ENCODE peak calls at places on chromosome 10, in ten cellular contexts. One of them, this sample, is unnamed.

GRCh38 chr10:127462643-127463295 is 86.3 kb upstream of the NPS start:
- DNase-seq in stomach: no peak
- DNase-seq in A549: no peak
- DNase-seq in colonic mucosa: peak; percentile 29
- DNase-seq in GM23338: no peak
- DNase-seq in pancreas: no peak
- DNase-seq in uterus: no peak
- DNase-seq in tibial artery: no peak
- DNase-seq in HCT116: no peak
- DNase-seq in Peyer's patch: no peak
- DNase-seq in this sample: no peak

GRCh38 chr10:102919992-102920736 is 2.1 kb downstream of the CNNM2 start:
- DNase-seq in HCT116: no peak
- DNase-seq in pancreas: no peak
- DNase-seq in A549: no peak
- DNase-seq in Peyer's patch: no peak
- DNase-seq in GM23338: peak; percentile 87
- DNase-seq in colonic mucosa: no peak
- DNase-seq in uterus: no peak
- DNase-seq in stomach: no peak
- DNase-seq in tibial artery: no peak
- DNase-seq in this sample: no peak

GRCh38 chr10:103021150-103021896 is 103.2 kb downstream of the CNNM2 start:
- DNase-seq in Peyer's patch: no peak
- DNase-seq in colonic mucosa: no peak
- DNase-seq in stomach: no peak
- DNase-seq in HCT116: no peak
- DNase-seq in tibial artery: no peak
- DNase-seq in GM23338: peak; percentile 70
- DNase-seq in A549: no peak
- DNase-seq in pancreas: no peak
- DNase-seq in uterus: no peak
- DNase-seq in this sample: no peak

GRCh38 chr10:23516530-23516929 is 77.7 kb downstream of the OTUD1 start:
- DNase-seq in GM23338: peak; percentile 71
- DNase-seq in A549: no peak
- DNase-seq in uterus: no peak
- DNase-seq in Peyer's patch: no peak
- DNase-seq in stomach: no peak
- DNase-seq in tibial artery: no peak
- DNase-seq in colonic mucosa: no peak
- DNase-seq in HCT116: no peak
- DNase-seq in pancreas: no peak
- DNase-seq in this sample: no peak

GRCh38 chr10:103917326-103918052 is 495 bp downstream of the STN1 start:
- DNase-seq in A549: peak; percentile 42
- DNase-seq in stomach: peak; percentile 53
- DNase-seq in Peyer's patch: no peak
- DNase-seq in pancreas: peak; percentile 70
- DNase-seq in uterus: peak; percentile 54
- DNase-seq in HCT116: no peak
- DNase-seq in colonic mucosa: peak; percentile 71
- DNase-seq in GM23338: peak; percentile 65
- DNase-seq in tibial artery: peak; percentile 48
- DNase-seq in this sample: no peak

GRCh38 chr10:113021268-113022028 is 71.4 kb downstream of the TCF7L2 start:
- DNase-seq in pancreas: no peak
- DNase-seq in colonic mucosa: no peak
- DNase-seq in tibial artery: peak; percentile 44
- DNase-seq in stomach: peak; percentile 74
- DNase-seq in uterus: no peak
- DNase-seq in HCT116: no peak
- DNase-seq in Peyer's patch: no peak
- DNase-seq in GM23338: no peak
- DNase-seq in A549: no peak
- DNase-seq in this sample: no peak

GRCh38 chr10:132266594-132267161 is 41.1 kb downstream of the STK32C start:
- DNase-seq in uterus: no peak
- DNase-seq in HCT116: no peak
- DNase-seq in GM23338: no peak
- DNase-seq in stomach: no peak
- DNase-seq in pancreas: peak; percentile 49
- DNase-seq in tibial artery: no peak
- DNase-seq in colonic mucosa: no peak
- DNase-seq in A549: no peak
- DNase-seq in Peyer's patch: no peak
- DNase-seq in this sample: no peak

GRCh38 chr10:102835007-102835482 is 2.2 kb downstream of the CYP17A1 start:
- DNase-seq in uterus: peak; percentile 80
- DNase-seq in colonic mucosa: peak; percentile 80
- DNase-seq in stomach: peak; percentile 82
- DNase-seq in Peyer's patch: peak; percentile 72
- DNase-seq in A549: peak; percentile 84
- DNase-seq in pancreas: peak; percentile 77
- DNase-seq in GM23338: peak; percentile 96
- DNase-seq in tibial artery: peak; percentile 56
- DNase-seq in HCT116: peak; percentile 77
- DNase-seq in this sample: peak; percentile 59

GRCh38 chr10:96259884-96260511 is 11.4 kb downstream of the BLNK start:
- DNase-seq in GM23338: no peak
- DNase-seq in HCT116: no peak
- DNase-seq in uterus: no peak
- DNase-seq in stomach: no peak
- DNase-seq in tibial artery: no peak
- DNase-seq in pancreas: no peak
- DNase-seq in colonic mucosa: peak; percentile 59
- DNase-seq in Peyer's patch: no peak
- DNase-seq in A549: no peak
- DNase-seq in this sample: no peak

GRCh38 chr10:29820890-29821398 is 186.2 kb upstream of the SVIL start:
- DNase-seq in colonic mucosa: no peak
- DNase-seq in A549: no peak
- DNase-seq in HCT116: no peak
- DNase-seq in tibial artery: peak; percentile 53
- DNase-seq in GM23338: no peak
- DNase-seq in stomach: no peak
- DNase-seq in uterus: peak; percentile 83
- DNase-seq in Peyer's patch: no peak
- DNase-seq in pancreas: no peak
- DNase-seq in this sample: no peak

GRCh38 chr10:12434277-12434676 is 84.9 kb downstream of the CAMK1D start:
- DNase-seq in pancreas: no peak
- DNase-seq in GM23338: no peak
- DNase-seq in A549: no peak
- DNase-seq in tibial artery: no peak
- DNase-seq in HCT116: no peak
- DNase-seq in Peyer's patch: no peak
- DNase-seq in stomach: no peak
- DNase-seq in colonic mucosa: no peak
- DNase-seq in uterus: no peak
- DNase-seq in this sample: no peak

GRCh38 chr10:22148956-22149355 is 68.9 kb downstream of the EBLN1 start:
- DNase-seq in GM23338: no peak
- DNase-seq in uterus: no peak
- DNase-seq in A549: no peak
- DNase-seq in HCT116: no peak
- DNase-seq in Peyer's patch: no peak
- DNase-seq in pancreas: no peak
- DNase-seq in stomach: no peak
- DNase-seq in colonic mucosa: no peak
- DNase-seq in tibial artery: no peak
- DNase-seq in this sample: no peak

GRCh38 chr10:16735626-16736025 is 81.6 kb downstream of the RSU1 start:
- DNase-seq in A549: no peak
- DNase-seq in uterus: no peak
- DNase-seq in colonic mucosa: no peak
- DNase-seq in tibial artery: no peak
- DNase-seq in stomach: no peak
- DNase-seq in HCT116: no peak
- DNase-seq in Peyer's patch: no peak
- DNase-seq in pancreas: no peak
- DNase-seq in GM23338: no peak
- DNase-seq in this sample: no peak

GRCh38 chr10:89165923-89166322 is 41.2 kb downstream of the CH25H start:
- DNase-seq in A549: no peak
- DNase-seq in uterus: no peak
- DNase-seq in stomach: no peak
- DNase-seq in Peyer's patch: no peak
- DNase-seq in colonic mucosa: no peak
- DNase-seq in pancreas: no peak
- DNase-seq in HCT116: no peak
- DNase-seq in tibial artery: no peak
- DNase-seq in GM23338: no peak
- DNase-seq in this sample: no peak

GRCh38 chr10:33507662-33508425 is 173.4 kb upstream of the NRP1 start:
- DNase-seq in pancreas: no peak
- DNase-seq in tibial artery: no peak
- DNase-seq in Peyer's patch: no peak
- DNase-seq in colonic mucosa: no peak
- DNase-seq in A549: no peak
- DNase-seq in stomach: no peak
- DNase-seq in uterus: no peak
- DNase-seq in HCT116: no peak
- DNase-seq in GM23338: no peak
- DNase-seq in this sample: no peak
- H3K27ac ChIP-seq in pancreas: peak overlapping the region; percentile 68
- H3K27ac ChIP-seq in tibial artery: no peak overlapping the region
- H3K27ac ChIP-seq in Peyer's patch: no peak overlapping the region
- H3K27ac ChIP-seq in colonic mucosa: no peak overlapping the region
- H3K27ac ChIP-seq in A549: peak overlapping the region; percentile 73
- H3K27ac ChIP-seq in stomach: no peak overlapping the region
- H3K27ac ChIP-seq in uterus: no peak overlapping the region
- H3K27ac ChIP-seq in HCT116: no peak overlapping the region
- H3K27ac ChIP-seq in GM23338: no peak overlapping the region
- H3K27ac ChIP-seq in this sample: peak overlapping the region; percentile 41

DNA sequence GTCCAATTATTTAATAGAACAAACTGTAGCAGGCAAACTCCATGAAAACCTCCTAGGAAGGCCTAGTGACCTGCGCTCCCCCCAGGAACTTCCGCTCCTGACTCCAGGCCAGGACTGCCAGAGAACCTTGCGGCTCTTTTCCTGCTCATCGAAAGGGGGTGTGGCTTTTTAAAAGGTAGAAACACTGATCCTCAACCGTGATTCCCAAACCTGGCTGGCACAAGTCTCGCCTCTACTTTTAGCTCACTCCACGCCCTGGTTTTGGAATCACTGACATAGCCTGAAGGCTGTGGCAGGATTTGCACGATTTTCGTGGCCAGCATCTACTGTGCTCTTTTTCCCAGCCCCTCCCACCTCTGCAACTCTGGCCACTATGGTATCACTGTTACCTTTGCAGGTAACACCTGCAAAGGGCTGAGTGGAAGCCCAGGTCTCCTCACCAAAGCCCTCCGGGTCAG is 43.3 kb downstream of the MYOF start:
- DNase-seq in GM23338: peak; percentile 95
- DNase-seq in HCT116: peak; percentile 82
- DNase-seq in uterus: peak; percentile 61
- DNase-seq in stomach: peak; percentile 62
- DNase-seq in Peyer's patch: no peak
- DNase-seq in A549: no peak
- DNase-seq in pancreas: no peak
- DNase-seq in tibial artery: no peak
- DNase-seq in colonic mucosa: peak; percentile 74
- DNase-seq in this sample: no peak
- H3K4me3 ChIP-seq in GM23338: peak overlapping the region; percentile 45
- H3K4me3 ChIP-seq in HCT116: peak overlapping the region; percentile 18
- H3K4me3 ChIP-seq in uterus: no peak overlapping the region
- H3K4me3 ChIP-seq in stomach: no peak overlapping the region
- H3K4me3 ChIP-seq in Peyer's patch: no peak overlapping the region
- H3K4me3 ChIP-seq in A549: no peak overlapping the region
- H3K4me3 ChIP-seq in pancreas: no peak overlapping the region
- H3K4me3 ChIP-seq in tibial artery: no peak overlapping the region
- H3K4me3 ChIP-seq in colonic mucosa: no peak overlapping the region
- H3K4me3 ChIP-seq in this sample: no peak overlapping the region

GRCh38 chr10:84063440-84063839 is 75.9 kb upstream of the GHITM start:
- DNase-seq in A549: no peak
- DNase-seq in Peyer's patch: no peak
- DNase-seq in tibial artery: no peak
- DNase-seq in uterus: no peak
- DNase-seq in HCT116: no peak
- DNase-seq in stomach: no peak
- DNase-seq in colonic mucosa: no peak
- DNase-seq in pancreas: no peak
- DNase-seq in GM23338: no peak
- DNase-seq in this sample: no peak

GRCh38 chr10:84054743-84055142 is 84.6 kb upstream of the GHITM start:
- DNase-seq in stomach: no peak
- DNase-seq in GM23338: peak; percentile 33
- DNase-seq in uterus: no peak
- DNase-seq in Peyer's patch: no peak
- DNase-seq in tibial artery: no peak
- DNase-seq in HCT116: no peak
- DNase-seq in colonic mucosa: no peak
- DNase-seq in pancreas: no peak
- DNase-seq in A549: no peak
- DNase-seq in this sample: no peak

DNA sequence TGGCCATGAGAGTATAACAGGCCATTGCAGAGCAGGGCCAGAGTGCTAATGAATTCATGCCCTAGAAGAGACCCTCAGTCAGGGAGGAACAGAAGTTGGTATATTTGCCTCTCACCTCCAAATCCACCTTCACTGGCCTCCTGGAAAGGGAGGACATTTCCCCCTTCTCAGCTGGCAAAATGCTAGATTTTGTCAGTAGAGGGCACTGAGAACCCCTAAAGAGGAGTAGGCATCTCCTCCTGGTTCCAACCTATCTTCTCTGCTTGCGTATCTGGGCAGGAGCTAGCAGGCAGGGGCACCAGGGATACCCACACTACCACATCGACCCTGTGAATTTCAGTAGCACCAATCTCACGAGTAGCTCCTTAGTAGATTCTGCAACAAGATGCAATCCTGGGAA is 79.8 kb upstream of the GHITM start:
- DNase-seq in colonic mucosa: no peak
- DNase-seq in HCT116: no peak
- DNase-seq in uterus: no peak
- DNase-seq in tibial artery: no peak
- DNase-seq in stomach: no peak
- DNase-seq in A549: no peak
- DNase-seq in pancreas: no peak
- DNase-seq in Peyer's patch: no peak
- DNase-seq in GM23338: peak; percentile 19
- DNase-seq in this sample: no peak
- TF ChIP-seq CTCF in colonic mucosa: no peak
- TF ChIP-seq CTCF in HCT116: no peak
- TF ChIP-seq CTCF in uterus: no peak
- TF ChIP-seq CTCF in tibial artery: no peak
- TF ChIP-seq CTCF in stomach: no peak
- TF ChIP-seq CTCF in A549: no peak
- TF ChIP-seq CTCF in pancreas: no peak
- TF ChIP-seq CTCF in Peyer's patch: no peak
- TF ChIP-seq CTCF in GM23338: peak; percentile 51
- TF ChIP-seq CTCF in this sample: peak; percentile 12

DNA sequence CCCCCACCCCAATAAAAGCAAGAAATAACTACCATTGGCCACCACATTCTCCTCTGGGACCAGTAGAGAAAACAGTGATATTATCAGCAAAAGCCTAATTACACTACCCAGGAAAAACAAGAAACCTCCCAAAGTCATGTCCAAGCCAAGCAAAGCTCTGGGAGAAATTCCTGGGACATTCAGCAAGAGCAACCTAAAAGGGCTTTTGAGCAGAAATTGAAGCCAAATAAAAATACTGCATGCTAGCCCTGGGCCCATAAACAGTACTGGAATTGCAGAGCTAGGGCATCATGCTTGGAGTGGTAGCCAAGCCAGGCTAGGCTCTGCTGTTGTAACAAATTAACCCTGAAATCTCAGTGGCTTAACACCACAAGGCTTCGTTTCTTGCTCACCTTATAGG is 347.9 kb downstream of the LRMDA start:
- DNase-seq in Peyer's patch: no peak
- DNase-seq in tibial artery: peak; percentile 28
- DNase-seq in stomach: no peak
- DNase-seq in uterus: no peak
- DNase-seq in colonic mucosa: no peak
- DNase-seq in pancreas: no peak
- DNase-seq in HCT116: no peak
- DNase-seq in GM23338: no peak
- DNase-seq in A549: no peak
- DNase-seq in this sample: no peak
- H3K27ac ChIP-seq in Peyer's patch: no peak overlapping the region
- H3K27ac ChIP-seq in tibial artery: peak overlapping the region; percentile 46
- H3K27ac ChIP-seq in stomach: no peak overlapping the region
- H3K27ac ChIP-seq in uterus: peak overlapping the region; percentile 26
- H3K27ac ChIP-seq in colonic mucosa: no peak overlapping the region
- H3K27ac ChIP-seq in pancreas: no peak overlapping the region
- H3K27ac ChIP-seq in HCT116: no peak overlapping the region
- H3K27ac ChIP-seq in GM23338: no peak overlapping the region
- H3K27ac ChIP-seq in A549: no peak overlapping the region
- H3K27ac ChIP-seq in this sample: no peak overlapping the region

This sample was measured in AG04450.